ENCODE peak calls at places on chromosomes 6 and 20, in eight cellular contexts. V is GM23248; Z is HL-60; M is CD8-positive, alpha-beta T cell; I is CD4-positive, CD25-positive, alpha-beta regulatory T cell; A is GM06990; D is cardiac fibroblast; T is mesenchymal stem cell. K is an unnamed sample.

GRCh38 chr6:6604015-6604414 is 15.5 kb downstream of the LY86 start:
- DNase-seq in V (no peak), Z (no peak), M (no peak), I (no peak), A (no peak), D (no peak), T (no peak), K (no peak)

GRCh38 chr6:148887181-148887580 is 140.4 kb downstream of the UST start:
- DNase-seq in V (peak), Z (no peak), M (no peak), I (no peak), A (no peak), D (no peak), T (no peak), K (no peak)

GRCh38 chr6:44386929-44387345 is 569 bp upstream of the CDC5L start:
- DNase-seq in V (peak), Z (no peak), M (no peak), I (no peak), A (no peak), D (no peak), T (no peak), K (no peak)

GRCh38 chr6:75752365-75752764 is 3.3 kb downstream of the MYO6 start:
- DNase-seq in V (peak), Z (no peak), M (no peak), I (no peak), A (no peak), D (no peak), T (peak), K (no peak)

GRCh38 chr6:3139090-3139903 is 18.0 kb downstream of the TUBB2A start:
- DNase-seq in V (peak), Z (peak), M (no peak), I (no peak), A (peak), D (peak), T (peak), K (peak)

GRCh38 chr20:40090236-40090635 is 598.8 kb downstream of the MAFB start:
- DNase-seq in V (peak), Z (no peak), M (no peak), I (no peak), A (no peak), D (no peak), T (no peak), K (no peak)

GRCh38 chr20:5933802-5934436 is 16.4 kb downstream of the TRMT6 start:
- DNase-seq in V (no peak), Z (peak), M (no peak), I (no peak), A (no peak), D (no peak), T (peak), K (no peak)

GRCh38 chr6:72553531-72554202 is 68.2 kb upstream of the KCNQ5 start:
- DNase-seq in V (peak), Z (no peak), M (no peak), I (no peak), A (no peak), D (peak), T (peak), K (no peak)

GRCh38 chr20:697826-698225 is 22.2 kb upstream of the SCRT2 start:
- DNase-seq in V (no peak), Z (no peak), M (no peak), I (no peak), A (no peak), D (no peak), T (no peak), K (no peak)

GRCh38 chr6:149701699-149702098 is 16.2 kb downstream of the LATS1 start:
- DNase-seq in V (peak), Z (no peak), M (no peak), I (no peak), A (no peak), D (no peak), T (no peak), K (no peak)

GRCh38 chr20:64244281-64244805 is 11.2 kb upstream of the PCMTD2 start:
- DNase-seq in V (no peak), Z (no peak), M (no peak), I (no peak), A (no peak), D (no peak), T (no peak), K (no peak)

GRCh38 chr6:155263373-155264063 is at the start of gene CLDN20:
- DNase-seq in V (no peak), Z (no peak), M (no peak), I (no peak), A (no peak), D (no peak), T (no peak), K (no peak)
- H3K4me3 ChIP-seq in V (no peak), Z (no peak), M (no peak), I (no peak), A (no peak), D (no peak), T (no peak), K (no peak)

DNA sequence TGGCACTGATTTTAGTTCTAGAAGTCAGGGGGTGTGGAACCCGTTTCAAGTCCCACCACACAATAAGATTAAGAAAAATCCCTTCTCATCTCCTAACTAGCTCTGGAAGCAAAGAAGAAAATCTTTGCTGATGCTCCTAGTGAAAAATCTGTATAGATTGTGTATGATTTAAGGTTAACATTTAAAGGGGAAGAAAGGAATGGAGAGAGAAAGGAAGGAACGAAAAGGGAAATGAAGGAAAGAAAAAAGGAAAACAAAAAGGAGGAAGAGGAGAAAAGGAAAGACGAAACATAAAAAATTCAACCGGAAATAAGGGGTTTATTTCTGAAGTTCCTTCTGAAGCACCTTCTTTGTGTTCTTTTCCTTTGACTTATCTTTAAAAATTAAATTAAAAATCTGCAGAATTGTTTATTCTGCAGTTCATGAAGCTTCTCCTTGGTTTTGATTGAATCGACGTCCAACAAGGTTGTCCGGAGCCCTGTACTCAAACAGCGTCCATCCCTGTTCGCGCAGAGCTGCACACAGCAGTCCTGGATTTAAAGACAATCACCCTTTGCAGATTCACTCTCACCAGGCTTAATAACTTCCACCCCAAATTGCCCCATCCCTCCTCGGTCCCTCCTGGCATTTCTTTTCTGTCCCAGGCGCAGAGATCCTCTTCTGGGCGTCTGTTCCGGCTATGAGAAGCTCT is 1.6 kb upstream of the TFAP2B start:
- DNase-seq in V (no peak), Z (no peak), M (no peak), I (no peak), A (no peak), D (no peak), T (no peak), K (no peak)
- H3K4me3 ChIP-seq in V (no peak), Z (no peak), M (no peak), I (no peak), A (no peak), D (no peak), T (no peak), K (no peak)

GRCh38 chr6:38681850-38682249 is 21.1 kb downstream of the GLO1 start:
- DNase-seq in V (no peak), Z (no peak), M (no peak), I (no peak), A (no peak), D (no peak), T (no peak), K (no peak)
- H3K4me3 ChIP-seq in V (no peak), Z (no peak), M (no peak), I (no peak), A (no peak), D (no peak), T (no peak), K (no peak)

GRCh38 chr6:24910331-24910849 is 25.4 kb downstream of the RIPOR2 start:
- DNase-seq in V (peak), Z (no peak), M (peak), I (no peak), A (peak), D (peak), T (no peak), K (no peak)
- H3K4me3 ChIP-seq in V (peak), Z (peak), M (peak), I (peak), A (peak), D (peak), T (peak), K (peak)

DNA sequence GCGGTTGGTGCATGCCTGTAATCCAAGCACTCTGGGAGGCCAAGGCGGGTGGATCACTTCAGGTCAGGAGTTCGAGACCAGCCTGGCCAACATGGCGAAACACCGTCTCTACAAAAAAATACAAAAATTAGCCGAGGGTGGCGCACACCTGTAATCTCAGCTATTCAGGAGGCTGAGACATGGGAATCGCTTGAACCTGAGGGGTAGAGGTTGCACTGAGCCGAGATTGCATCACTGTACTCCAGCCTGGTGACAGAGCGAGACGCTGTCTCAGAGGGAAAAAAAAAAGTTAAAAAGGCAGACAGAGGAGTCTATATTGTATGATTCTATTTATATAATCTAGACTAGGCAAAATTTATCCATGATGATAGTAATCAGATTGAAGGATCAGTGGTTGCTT is 27.3 kb upstream of the PLCG1 start:
- DNase-seq in V (no peak), Z (no peak), M (no peak), I (no peak), A (no peak), D (no peak), T (no peak), K (no peak)
- H3K4me3 ChIP-seq in V (no peak), Z (no peak), M (no peak), I (no peak), A (no peak), D (no peak), T (no peak), K (no peak)

DNA sequence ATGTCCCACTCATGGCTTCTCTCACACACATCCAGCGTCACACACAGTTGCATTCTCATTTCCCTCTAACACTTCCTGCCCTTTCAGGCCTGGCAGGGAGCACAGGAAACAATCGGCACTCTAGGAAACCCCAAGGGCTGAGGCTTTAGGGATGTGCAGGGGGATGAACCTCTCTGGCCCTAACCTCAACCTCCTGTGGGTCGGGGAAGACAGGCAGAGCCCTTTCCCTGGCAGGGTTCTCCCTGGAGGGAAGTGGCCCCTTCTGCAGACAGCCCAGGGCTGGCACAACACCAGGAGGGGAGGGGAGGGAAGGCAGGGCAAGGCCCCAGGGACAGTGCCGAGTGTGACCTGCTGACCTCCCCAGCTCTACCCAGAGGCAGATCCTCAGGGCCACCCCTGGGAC is 2.7 kb downstream of the TEAD3 start:
- DNase-seq in V (peak), Z (peak), M (no peak), I (no peak), A (no peak), D (peak), T (peak), K (no peak)
- H3K4me3 ChIP-seq in V (no peak), Z (no peak), M (no peak), I (no peak), A (no peak), D (no peak), T (peak), K (peak)

K was measured in ascending aorta.